ENCODE peak calls at places on chromosome 12, in nine cellular contexts. O, T, E, P, U, Z, M, V and W are unnamed samples.

GRCh38 chr12:121501946-121502345 is 78.9 kb downstream of the KDM2B start:
- DNase-seq in E (no peak), M (no peak), Z (no peak), V (no peak), U (no peak), T (no peak), P (no peak), O (no peak), W (no peak)

GRCh38 chr12:44654641-44655625 is 221.2 kb downstream of the NELL2 start:
- DNase-seq in T (no peak), U (no peak), V (peak; percentile 58), E (no peak), O (no peak), M (no peak), Z (peak; percentile 11), P (no peak), W (no peak)

GRCh38 chr12:49662998-49663843 is 39.9 kb downstream of the PRPF40B start:
- DNase-seq in P (peak; percentile 89), T (peak; percentile 84), V (peak; percentile 94), Z (peak; percentile 50), E (peak; percentile 75), O (peak; percentile 59), U (no peak), M (peak; percentile 62), W (peak; percentile 88)

GRCh38 chr12:15698377-15698867 is 90.8 kb downstream of the EPS8 start:
- DNase-seq in V (no peak), P (no peak), M (no peak), O (no peak), T (no peak), E (peak; percentile 56), Z (no peak), U (no peak), W (no peak)

GRCh38 chr12:12236896-12237295 is 29.9 kb downstream of the LRP6 start:
- DNase-seq in T (no peak), P (no peak), O (no peak), V (no peak), U (no peak), E (no peak), M (no peak), Z (no peak), W (no peak)

GRCh38 chr12:80700327-80700726 is 7.1 kb upstream of the MYF6 start:
- DNase-seq in M (no peak), O (no peak), Z (no peak), E (no peak), T (no peak), U (no peak), P (no peak), V (no peak), W (no peak)

GRCh38 chr12:81294325-81295190 is 216.7 kb downstream of the ACSS3 start:
- DNase-seq in M (no peak), V (no peak), P (no peak), Z (no peak), E (no peak), O (no peak), U (no peak), T (no peak), W (no peak)

GRCh38 chr12:119363490-119363889 is 29.0 kb downstream of the CCDC60 start:
- DNase-seq in T (no peak), V (no peak), P (no peak), Z (no peak), E (no peak), U (no peak), O (no peak), M (no peak), W (no peak)

GRCh38 chr12:119802472-119802871 is 74.6 kb downstream of the CIT start:
- DNase-seq in E (peak; percentile 59), T (peak; percentile 73), V (no peak), P (no peak), M (no peak), O (no peak), Z (no peak), U (peak; percentile 65), W (no peak)

GRCh38 chr12:26121323-26121740 is 3.5 kb downstream of the BHLHE41 start:
- DNase-seq in M (no peak), V (no peak), E (no peak), Z (no peak), T (no peak), U (no peak), P (no peak), O (no peak), W (no peak)

GRCh38 chr12:76764856-76765255 is 941 bp downstream of the ZDHHC17 start:
- DNase-seq in U (no peak), E (no peak), Z (peak; percentile 7), M (no peak), V (peak; percentile 14), O (peak; percentile 32), P (no peak), T (no peak), W (no peak)

GRCh38 chr12:27975222-27976136 is 2.9 kb upstream of the PTHLH start:
- DNase-seq in V (no peak), E (no peak), T (peak; percentile 65), U (no peak), M (no peak), P (peak; percentile 18), Z (peak; percentile 75), O (no peak), W (peak; percentile 45)

GRCh38 chr12:132163911-132164288 is 19.6 kb downstream of the NOC4L start:
- DNase-seq in Z (peak; percentile 54), U (no peak), M (no peak), V (no peak), E (no peak), O (no peak), T (no peak), P (no peak), W (no peak)
- TF ChIP-seq CTCF in Z (peak; percentile 40), U (no peak), M (no peak), V (no peak), E (no peak), O (no peak), T (no peak), P (no peak), W (no peak)

GRCh38 chr12:56724989-56725722 is at the start of gene NACA:
- DNase-seq in E (peak; percentile 100), U (peak; percentile 99), T (peak; percentile 99), M (peak; percentile 95), V (peak; percentile 97), O (peak; percentile 97), Z (peak; percentile 94), P (peak; percentile 93), W (peak; percentile 96)

GRCh38 chr12:56723352-56723751 is 1.7 kb downstream of the NACA start:
- DNase-seq in O (no peak), P (no peak), E (no peak), U (no peak), T (no peak), M (no peak), V (no peak), Z (no peak), W (no peak)

GRCh38 chr12:56724660-56724988 is 475 bp downstream of the NACA start:
- DNase-seq in U (no peak), V (no peak), O (peak; percentile 18), E (no peak), Z (no peak), T (no peak), M (no peak), P (no peak), W (no peak)

GRCh38 chr12:56722832-56723231 is 2.3 kb downstream of the NACA start:
- DNase-seq in U (no peak), E (no peak), P (no peak), Z (no peak), V (no peak), T (no peak), M (no peak), O (no peak), W (no peak)

DNA sequence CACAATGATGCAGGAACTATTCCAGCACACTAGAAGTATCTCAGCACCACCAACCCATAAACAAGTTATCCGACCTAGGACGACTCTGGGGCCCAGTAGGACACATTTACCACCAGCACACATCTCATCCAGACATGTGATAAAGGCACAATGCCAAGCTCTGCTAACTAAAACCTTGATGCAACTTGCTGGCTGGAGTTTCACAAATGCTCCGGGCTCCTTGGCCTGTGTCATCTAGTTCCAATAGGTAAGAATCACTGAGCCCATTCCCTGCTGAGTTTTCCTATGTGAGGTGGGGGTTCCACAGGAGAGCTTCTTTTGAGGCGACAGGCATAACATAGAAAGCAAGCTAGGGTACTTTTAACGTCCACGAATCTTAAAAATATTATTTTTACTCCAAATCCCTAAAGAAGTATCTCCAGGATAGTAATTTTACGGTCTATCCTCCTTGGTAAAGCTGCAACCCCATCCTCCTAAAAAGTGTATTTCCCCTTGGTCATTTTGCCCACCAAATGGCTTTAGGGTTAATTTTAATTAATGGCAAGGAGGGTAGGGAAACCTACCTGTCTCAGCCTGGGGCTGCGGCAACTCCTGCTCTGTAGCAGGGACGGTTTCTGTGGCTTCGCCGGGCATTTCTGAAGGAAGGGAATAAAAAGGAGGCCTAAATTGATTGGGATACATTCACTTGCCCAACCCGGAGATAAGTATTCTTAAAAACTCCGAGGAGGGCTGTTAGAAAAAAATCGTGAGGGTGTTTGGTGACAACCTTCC is 1.0 kb downstream of the NACA start:
- DNase-seq in O (peak; percentile 85), E (peak; percentile 78), T (peak; percentile 93), M (no peak), U (no peak), P (no peak), Z (no peak), V (peak; percentile 25), W (no peak)
- TF ChIP-seq CTCF in O (no peak), E (no peak), T (no peak), M (no peak), U (no peak), P (no peak), Z (no peak), V (no peak), W (no peak)

GRCh38 chr12:124992874-124993567 is 424 bp upstream of the BRI3BP start:
- DNase-seq in O (peak; percentile 80), U (no peak), T (no peak), V (peak; percentile 95), E (no peak), M (peak; percentile 67), P (peak; percentile 83), Z (peak; percentile 82), W (peak; percentile 75)
- TF ChIP-seq CTCF in O (peak; percentile 54), U (no peak), T (no peak), V (peak; percentile 91), E (no peak), M (peak; percentile 75), P (peak; percentile 51), Z (peak; percentile 33), W (peak; percentile 62)

GRCh38 chr12:42648061-42648460 is 58.5 kb upstream of the PRICKLE1 start:
- DNase-seq in V (no peak), M (no peak), T (no peak), Z (no peak), O (no peak), P (no peak), E (no peak), U (no peak), W (no peak)

DNA sequence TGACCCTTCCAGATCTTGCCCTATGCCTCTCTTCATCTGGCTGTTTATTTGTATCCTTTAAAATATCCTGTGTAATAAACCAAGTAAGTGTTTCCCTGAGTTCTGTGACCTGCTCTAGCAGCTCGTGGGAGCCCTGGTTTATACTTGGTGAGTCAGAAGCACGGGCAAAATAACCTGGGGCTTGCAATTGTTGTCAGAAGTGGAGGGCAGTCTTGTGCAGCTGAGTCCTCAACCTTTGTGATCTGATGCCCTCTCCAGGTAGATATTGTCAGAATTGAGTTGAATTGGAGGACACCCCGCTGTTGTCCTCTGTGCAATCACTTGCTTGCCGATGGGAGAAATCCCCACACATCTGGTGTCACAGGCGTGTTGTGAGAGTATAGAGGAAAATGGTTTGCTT is 62.5 kb upstream of the PRICKLE1 start:
- DNase-seq in O (peak; percentile 42), M (no peak), V (no peak), T (no peak), P (no peak), Z (no peak), E (no peak), U (no peak), W (no peak)
- TF ChIP-seq CTCF in O (no peak), M (no peak), V (no peak), T (no peak), P (no peak), Z (no peak), E (no peak), U (no peak), W (no peak)